ENCODE peak calls at places on chromosomes 12 and 14, in four cellular contexts. N, U, X and B are unnamed samples.

GRCh38 chr12:80690090-80690489 is 17.3 kb upstream of the MYF6 start:
- DNase-seq in X (no peak), U (no peak), N (no peak), B (no peak)

GRCh38 chr12:86683568-86683991 is 427.4 kb upstream of the MGAT4C start:
- DNase-seq in U (no peak), X (no peak), N (no peak), B (no peak)

GRCh38 chr12:50196537-50196936 is 29.4 kb upstream of the CERS5 start:
- DNase-seq in N (peak), X (no peak), U (no peak), B (no peak)

GRCh38 chr12:111741235-111741812 is 25.4 kb upstream of the ALDH2 start:
- DNase-seq in X (no peak), N (peak), U (no peak), B (no peak)

GRCh38 chr12:48768736-48769135 is 20.2 kb downstream of the ADCY6 start:
- DNase-seq in X (no peak), N (no peak), U (no peak), B (no peak)

GRCh38 chr12:68932123-68932700 is 759 bp downstream of the CPM start:
- DNase-seq in N (peak), U (no peak), X (no peak), B (no peak)

GRCh38 chr12:5138845-5139244 is 95.2 kb downstream of the KCNA5 start:
- DNase-seq in U (no peak), X (no peak), N (no peak), B (no peak)

GRCh38 chr14:51304956-51305355 is 64.9 kb downstream of the TMX1 start:
- DNase-seq in X (no peak), N (peak), U (no peak), B (no peak)

GRCh38 chr12:78568326-78569020 is 296.1 kb upstream of the SYT1 start:
- DNase-seq in X (no peak), U (no peak), N (peak), B (no peak)

GRCh38 chr14:50082784-50083466 is 33.4 kb downstream of the VCPKMT start:
- DNase-seq in N (no peak), X (peak), U (peak), B (no peak)

GRCh38 chr14:95332641-95333040 is 12.9 kb upstream of the CLMN start:
- DNase-seq in X (no peak), N (no peak), U (no peak), B (no peak)

GRCh38 chr12:62933871-62934798 is 815 bp downstream of the PPM1H start:
- DNase-seq in U (peak), N (peak), X (no peak), B (no peak)

GRCh38 chr12:89709994-89710872 is 1.6 kb upstream of the ATP2B1 start:
- DNase-seq in U (no peak), N (peak), X (no peak), B (peak)

GRCh38 chr12:61891632-61892031 is 368.6 kb upstream of the USP15 start:
- DNase-seq in U (no peak), X (no peak), N (peak), B (no peak)

DNA sequence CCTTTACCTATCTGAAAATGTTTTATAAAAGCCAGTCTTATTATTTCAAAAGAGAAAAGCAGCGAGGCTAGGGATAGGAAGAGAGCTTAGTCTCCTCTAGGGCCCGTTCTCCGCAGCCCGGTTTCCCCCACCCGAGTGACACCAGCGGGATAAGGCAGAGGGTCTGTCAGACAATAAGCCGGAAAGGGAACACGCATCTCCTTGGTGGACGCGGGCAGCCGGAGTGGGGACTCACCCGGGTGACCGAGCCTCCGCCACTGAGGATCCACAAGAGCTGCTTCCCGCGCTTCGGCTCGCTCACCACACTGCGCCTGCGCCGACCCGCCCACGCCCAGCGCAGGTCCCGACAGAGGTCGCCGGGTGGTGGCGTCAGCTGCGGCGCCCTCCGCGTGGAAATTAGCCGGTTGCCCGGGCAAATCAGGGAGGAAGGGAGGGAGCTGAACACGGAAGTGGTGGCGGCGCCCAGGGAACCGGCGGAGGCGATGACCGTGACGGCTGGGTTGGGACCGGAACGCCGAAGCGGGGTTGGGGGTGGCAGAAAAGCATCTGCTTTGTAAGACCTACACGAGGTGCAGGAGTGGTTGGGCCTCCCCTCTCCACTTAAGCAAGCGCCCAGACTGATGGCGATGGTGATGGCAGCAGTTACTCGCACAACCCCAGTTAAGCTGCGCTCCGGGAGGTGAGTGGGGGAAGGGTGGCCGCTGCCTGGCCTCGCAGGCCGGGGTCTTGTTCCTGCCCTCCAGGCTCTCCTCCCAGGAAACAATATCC is at the start of the genes SOCS4 and WDHD1:
- DNase-seq in X (peak), N (peak), U (peak), B (peak)
- TF ChIP-seq CTCF in X (no peak), N (peak), U (peak), B (peak)

DNA sequence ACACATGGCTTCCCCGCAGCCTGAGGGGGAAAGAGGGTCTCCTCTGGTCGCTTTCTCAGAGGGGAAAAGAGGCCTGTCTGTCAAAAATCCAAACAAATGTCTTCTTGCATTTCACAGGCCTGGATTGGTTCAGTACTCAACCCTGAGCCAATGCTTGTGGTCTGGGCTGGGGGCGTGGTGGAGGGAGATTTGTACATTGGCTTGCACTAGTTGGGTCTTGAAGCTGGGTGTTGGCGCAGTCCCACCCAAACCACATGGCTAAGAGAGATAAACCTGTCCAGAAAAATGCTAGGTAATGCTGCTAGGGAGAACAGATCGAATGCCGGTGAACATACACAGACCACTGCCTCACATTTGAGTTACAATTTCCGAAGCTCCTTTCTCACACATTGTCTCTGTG is 461.6 kb downstream of the MED13L start:
- DNase-seq in N (no peak), U (no peak), X (no peak), B (no peak)
- TF ChIP-seq CTCF in N (no peak), U (no peak), X (no peak), B (no peak)

DNA sequence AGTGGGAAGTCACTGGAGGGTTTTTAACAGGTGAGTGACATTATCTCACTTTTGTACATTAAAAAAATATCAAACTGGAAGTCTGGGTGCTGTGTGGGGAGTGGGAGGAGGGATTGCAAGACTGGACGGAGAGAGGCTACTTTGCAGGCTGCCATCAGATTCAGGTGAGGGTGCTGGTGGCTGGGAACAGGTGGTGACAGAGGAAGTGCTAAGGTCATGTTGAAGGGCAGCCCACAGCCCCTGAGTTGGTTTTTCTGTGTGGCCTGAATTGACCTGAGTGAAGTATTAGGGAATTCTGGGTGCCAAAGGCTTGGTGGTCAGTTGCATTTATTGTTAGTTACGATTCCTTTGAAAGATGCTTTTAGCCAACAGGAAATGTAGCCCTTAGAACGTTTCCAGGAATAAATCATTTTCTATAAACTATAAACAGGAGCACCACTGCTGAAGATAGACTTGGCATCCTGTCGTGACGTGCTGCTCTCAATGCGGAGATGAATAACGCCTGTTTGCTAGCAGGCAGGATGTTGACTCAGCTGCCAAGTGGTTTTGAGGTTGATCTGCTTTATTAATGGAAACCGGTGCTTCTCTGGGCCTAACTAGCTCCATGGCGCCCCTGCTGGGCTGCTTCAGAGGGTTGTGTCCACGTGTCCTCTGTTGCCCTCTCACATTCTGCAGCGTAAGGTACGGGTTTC is 707.5 kb upstream of the TMEM132C start:
- DNase-seq in N (peak), X (peak), U (no peak), B (no peak)
- TF ChIP-seq CTCF in N (peak), X (no peak), U (peak), B (peak)

DNA sequence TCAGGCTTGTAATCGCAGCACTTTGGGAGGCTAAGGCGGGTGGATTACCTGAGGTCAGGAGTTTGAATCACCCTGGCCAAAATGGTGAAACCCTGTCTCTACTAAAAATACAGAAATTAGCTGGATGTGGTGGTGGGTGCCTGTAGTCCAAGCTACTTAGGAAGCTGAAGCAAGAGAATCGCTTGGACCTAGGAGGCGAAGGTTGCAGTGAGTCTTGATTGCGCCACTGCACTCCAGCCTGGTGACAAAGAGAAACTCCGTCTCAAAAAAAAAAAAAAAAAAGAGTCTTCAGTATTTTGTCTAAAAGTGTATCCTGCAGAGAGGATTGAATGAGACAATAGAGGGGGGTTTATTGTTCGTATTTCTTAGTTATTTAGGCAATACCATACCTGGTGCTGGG is 25.3 kb downstream of the FOXA1 start:
- DNase-seq in U (no peak), X (no peak), N (no peak), B (no peak)
- TF ChIP-seq CTCF in U (no peak), X (no peak), N (no peak), B (no peak)

GRCh38 chr12:126428769-126429168 is 1363.5 kb downstream of the AACS start:
- DNase-seq in N (no peak), U (no peak), X (no peak), B (no peak)

GRCh38 chr12:126425264-126425663 is 1360.0 kb downstream of the AACS start:
- DNase-seq in X (no peak), U (no peak), N (no peak), B (no peak)

GRCh38 chr12:126424696-126425095 is 1359.5 kb downstream of the AACS start:
- DNase-seq in X (no peak), U (no peak), N (no peak), B (no peak)
- TF ChIP-seq CTCF in X (no peak), U (no peak), N (no peak), B (no peak)

GRCh38 chr14:76262591-76262990 is 110.9 kb downstream of the GPATCH2L start:
- DNase-seq in N (no peak), U (no peak), X (no peak), B (no peak)

GRCh38 chr14:76267322-76268012 is 108.5 kb upstream of the ESRRB start:
- DNase-seq in U (no peak), X (no peak), N (no peak), B (peak)

GRCh38 chr14:76268013-76268376 is 107.9 kb upstream of the ESRRB start:
- DNase-seq in U (peak), N (no peak), X (no peak), B (no peak)

GRCh38 chr14:76261371-76261811 is 109.7 kb downstream of the GPATCH2L start:
- DNase-seq in X (no peak), N (no peak), U (no peak), B (no peak)

GRCh38 chr14:76264384-76264783 is 111.6 kb upstream of the ESRRB start:
- DNase-seq in U (no peak), X (no peak), N (no peak), B (no peak)
- TF ChIP-seq CTCF in U (no peak), X (no peak), N (no peak), B (no peak)

GRCh38 chr14:31934767-31935266 is 142.3 kb upstream of the ARHGAP5 start:
- DNase-seq in N (peak), U (no peak), X (no peak), B (no peak)
- TF ChIP-seq CTCF in N (peak), U (peak), X (no peak), B (peak)

GRCh38 chr12:67045650-67046049 is 223.5 kb upstream of the CAND1 start:
- DNase-seq in U (no peak), X (no peak), N (no peak), B (no peak)
- TF ChIP-seq CTCF in U (no peak), X (no peak), N (no peak), B (no peak)

GRCh38 chr12:73629171-73629570 is 908.5 kb upstream of the ATXN7L3B start:
- DNase-seq in U (no peak), N (no peak), X (no peak), B (no peak)

GRCh38 chr12:73632661-73633060 is 905.0 kb upstream of the ATXN7L3B start:
- DNase-seq in X (no peak), U (no peak), N (no peak), B (no peak)

GRCh38 chr12:73625226-73625625 is 912.4 kb upstream of the ATXN7L3B start:
- DNase-seq in N (no peak), X (no peak), U (no peak), B (no peak)

GRCh38 chr12:73632191-73632590 is 905.4 kb upstream of the ATXN7L3B start:
- DNase-seq in X (no peak), U (no peak), N (no peak), B (no peak)

GRCh38 chr12:73629893-73630872 is 907.5 kb upstream of the ATXN7L3B start:
- DNase-seq in N (no peak), X (no peak), U (no peak), B (no peak)
- TF ChIP-seq CTCF in N (peak), X (no peak), U (no peak), B (no peak)

GRCh38 chr12:6829532-6830220 is 1.5 kb downstream of the P3H3 start:
- DNase-seq in N (no peak), U (no peak), X (no peak), B (no peak)

GRCh38 chr12:6827437-6827894 is 741 bp upstream of the P3H3 start:
- DNase-seq in X (peak), U (no peak), N (peak), B (no peak)

GRCh38 chr12:6827982-6828670 is at the start of gene P3H3:
- DNase-seq in X (no peak), N (no peak), U (no peak), B (no peak)

GRCh38 chr12:6830286-6830892 is 2.2 kb downstream of the P3H3 start:
- DNase-seq in X (no peak), N (no peak), U (no peak), B (no peak)

GRCh38 chr12:6828671-6829531 is 694 bp downstream of the P3H3 start:
- DNase-seq in N (no peak), X (peak), U (no peak), B (no peak)
- TF ChIP-seq CTCF in N (no peak), X (no peak), U (no peak), B (no peak)